ENCODE peak calls at places on chromosome 21, in seven cellular contexts. H is stimulated activated CD8-positive, alpha-beta memory T cell treated with anti-CD3 and anti-CD28 coated beads, Interleukin-15, amount 100 ng/mL, for 1 hour; I is brain microvascular endothelial cell; F is MV-4-11; M is HCEC 1CT; P is stimulated activated naive B cell treated with anti-CD40 and anti-IgM and Interleukin-4, amounts not matched to agents 10 μg/mL and 1 μg/mL and 100 μg/mL, for 72 hours; D is right cardiac atrium. K is an unnamed sample.

GRCh38 chr21:16541366-16541765 is 811.6 kb downstream of the USP25 start:
- DNase-seq in H (no peak), I (no peak), F (no peak), M (no peak), P (no peak), D (no peak), K (no peak)

GRCh38 chr21:46550511-46550941 is 54.4 kb downstream of the S100B start:
- DNase-seq in H (no peak), I (no peak), F (no peak), M (no peak), P (no peak), D (peak), K (no peak)

GRCh38 chr21:42731264-42732032 is 78.0 kb downstream of the PDE9A start:
- DNase-seq in H (no peak), I (no peak), F (no peak), M (no peak), P (no peak), D (no peak), K (no peak)

GRCh38 chr21:19130379-19131028 is 726.9 kb upstream of the TMPRSS15 start:
- DNase-seq in H (no peak), I (no peak), F (peak), M (no peak), P (no peak), D (no peak), K (no peak)

GRCh38 chr21:31514598-31514997 is 144.9 kb upstream of the SOD1 start:
- DNase-seq in H (no peak), I (peak), F (no peak), M (no peak), P (no peak), D (no peak), K (peak)

GRCh38 chr21:45388011-45388521 is 16.9 kb upstream of the COL18A1 start:
- DNase-seq in H (no peak), I (no peak), F (no peak), M (no peak), P (no peak), D (peak), K (no peak)

GRCh38 chr21:42113926-42114409 is 42.9 kb downstream of the UMODL1 start:
- DNase-seq in H (no peak), I (no peak), F (peak), M (peak), P (no peak), D (no peak), K (no peak)

GRCh38 chr21:42839271-42840231 is 39.8 kb downstream of the WDR4 start:
- DNase-seq in H (no peak), I (no peak), F (no peak), M (no peak), P (no peak), D (no peak), K (no peak)

GRCh38 chr21:45330075-45330781 is 42.5 kb upstream of the POFUT2 start:
- DNase-seq in H (no peak), I (peak), F (no peak), M (peak), P (no peak), D (peak), K (peak)

GRCh38 chr21:44907966-44908364 is 12.7 kb downstream of the ITGB2 start:
- DNase-seq in H (no peak), I (no peak), F (peak), M (no peak), P (peak), D (peak), K (no peak)

GRCh38 chr21:31570824-31571425 is 88.6 kb upstream of the SOD1 start:
- DNase-seq in H (no peak), I (no peak), F (no peak), M (no peak), P (no peak), D (no peak), K (no peak)

GRCh38 chr21:37369307-37369854 is 2.8 kb downstream of the DYRK1A start:
- DNase-seq in H (no peak), I (no peak), F (no peak), M (no peak), P (no peak), D (no peak), K (no peak)

GRCh38 chr21:30146558-30147282 is 19.9 kb downstream of the CLDN17 start:
- DNase-seq in H (no peak), I (no peak), F (no peak), M (no peak), P (no peak), D (no peak), K (no peak)

GRCh38 chr21:28944296-28944695 is 48.4 kb downstream of the LTN1 start:
- DNase-seq in H (no peak), I (no peak), F (no peak), M (no peak), P (no peak), D (no peak), K (peak)

GRCh38 chr21:46604975-46605758 is at the start of gene S100B:
- DNase-seq in H (no peak), I (no peak), F (peak), M (no peak), P (no peak), D (peak), K (peak)

GRCh38 chr21:44866780-44867179 is 6.7 kb downstream of the PTTG1IP start:
- DNase-seq in H (no peak), I (peak), F (peak), M (peak), P (no peak), D (peak), K (peak)

GRCh38 chr21:43573921-43574320 is 85.4 kb downstream of the HSF2BP start:
- DNase-seq in H (no peak), I (no peak), F (no peak), M (no peak), P (no peak), D (no peak), K (no peak)

GRCh38 chr21:36422279-36423098 is 37.3 kb downstream of the CHAF1B start:
- DNase-seq in H (no peak), I (peak), F (peak), M (peak), P (no peak), D (peak), K (peak)

GRCh38 chr21:46500224-46500861 is 41.7 kb downstream of the DIP2A start:
- DNase-seq in H (no peak), I (no peak), F (no peak), M (peak), P (no peak), D (no peak), K (peak)

GRCh38 chr21:29164330-29164942 is 34.0 kb downstream of the MAP3K7CL start:
- DNase-seq in H (no peak), I (peak), F (peak), M (peak), P (no peak), D (no peak), K (peak)

GRCh38 chr21:32569261-32570230 is 15.8 kb downstream of the TCP10L start:
- DNase-seq in H (peak), I (peak), F (peak), M (peak), P (peak), D (peak), K (peak)

GRCh38 chr21:34919406-34919805 is 129.7 kb downstream of the RUNX1 start:
- DNase-seq in H (no peak), I (no peak), F (no peak), M (no peak), P (no peak), D (no peak), K (no peak)

GRCh38 chr21:21412096-21412495 is 413.9 kb downstream of the NCAM2 start:
- DNase-seq in H (no peak), I (no peak), F (no peak), M (no peak), P (no peak), D (no peak), K (no peak)

GRCh38 chr21:16113052-16113715 is 383.4 kb downstream of the USP25 start:
- DNase-seq in H (no peak), I (no peak), F (no peak), M (peak), P (no peak), D (no peak), K (peak)

K was measured in fibroblast of lung.